ENCODE peak calls at places on chromosomes 16 and 17, in four cellular contexts. One of them, this sample, is unnamed.

GRCh38 chr16:77938913-77939312 is 83.4 kb upstream of the CLEC3A start:
- DNase-seq in LNCaP clone FGC: no peak
- DNase-seq in astrocyte of the cerebellum: no peak
- DNase-seq in type B pancreatic cell: no peak
- DNase-seq in this sample: no peak

GRCh38 chr16:85156869-85157268 is 44.6 kb upstream of the CIBAR2 start:
- DNase-seq in type B pancreatic cell: no peak
- DNase-seq in LNCaP clone FGC: no peak
- DNase-seq in astrocyte of the cerebellum: no peak
- DNase-seq in this sample: no peak

GRCh38 chr17:35747540-35748017 is 5.5 kb downstream of the GAS2L2 start:
- DNase-seq in LNCaP clone FGC: peak
- DNase-seq in astrocyte of the cerebellum: peak
- DNase-seq in type B pancreatic cell: no peak
- DNase-seq in this sample: no peak

GRCh38 chr16:23408242-23409201 is 44.5 kb downstream of the COG7 start:
- DNase-seq in astrocyte of the cerebellum: no peak
- DNase-seq in type B pancreatic cell: no peak
- DNase-seq in LNCaP clone FGC: peak
- DNase-seq in this sample: no peak

GRCh38 chr17:8151641-8152111 is 528 bp downstream of the PER1 start:
- DNase-seq in type B pancreatic cell: no peak
- DNase-seq in astrocyte of the cerebellum: peak
- DNase-seq in LNCaP clone FGC: peak
- DNase-seq in this sample: no peak

GRCh38 chr16:19657831-19658230 is 60.2 kb downstream of the KNOP1 start:
- DNase-seq in LNCaP clone FGC: no peak
- DNase-seq in astrocyte of the cerebellum: no peak
- DNase-seq in type B pancreatic cell: no peak
- DNase-seq in this sample: no peak

GRCh38 chr17:55660171-55660886 is 62.3 kb downstream of the TMEM100 start:
- DNase-seq in type B pancreatic cell: no peak
- DNase-seq in astrocyte of the cerebellum: no peak
- DNase-seq in LNCaP clone FGC: no peak
- DNase-seq in this sample: no peak

GRCh38 chr17:70208825-70209555 is 39.7 kb downstream of the KCNJ2 start:
- DNase-seq in LNCaP clone FGC: no peak
- DNase-seq in astrocyte of the cerebellum: no peak
- DNase-seq in type B pancreatic cell: no peak
- DNase-seq in this sample: no peak

GRCh38 chr17:44894642-44895041 is 4.6 kb downstream of the EFTUD2 start:
- DNase-seq in LNCaP clone FGC: no peak
- DNase-seq in astrocyte of the cerebellum: no peak
- DNase-seq in type B pancreatic cell: no peak
- DNase-seq in this sample: no peak

GRCh38 chr17:39744836-39745215 is 7.1 kb downstream of the GRB7 start:
- DNase-seq in LNCaP clone FGC: no peak
- DNase-seq in type B pancreatic cell: no peak
- DNase-seq in astrocyte of the cerebellum: no peak
- DNase-seq in this sample: no peak
- TF ChIP-seq CTCF in LNCaP clone FGC: no peak
- TF ChIP-seq CTCF in type B pancreatic cell: peak
- TF ChIP-seq CTCF in astrocyte of the cerebellum: peak
- TF ChIP-seq CTCF in this sample: no peak

DNA sequence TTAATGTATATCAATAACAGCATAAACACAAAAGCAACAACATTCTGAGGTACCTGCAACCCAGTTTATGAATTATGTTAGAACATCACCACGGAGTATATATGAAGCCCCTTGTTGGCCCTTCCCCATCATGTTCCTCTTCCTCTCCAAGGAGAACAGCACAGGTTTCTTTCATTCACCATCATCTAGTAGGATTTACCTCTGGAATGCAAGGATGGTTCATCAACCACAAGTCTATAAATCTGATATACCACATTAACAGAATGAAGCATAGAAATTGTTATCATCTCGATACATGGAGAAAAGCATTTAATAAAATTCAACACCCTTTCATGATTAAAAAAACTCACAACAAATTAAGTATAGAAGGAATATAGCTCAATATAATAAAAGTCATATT is 6.2 kb upstream of the PRSS54 start:
- DNase-seq in type B pancreatic cell: no peak
- DNase-seq in LNCaP clone FGC: no peak
- DNase-seq in astrocyte of the cerebellum: no peak
- DNase-seq in this sample: no peak
- TF ChIP-seq CTCF in type B pancreatic cell: no peak
- TF ChIP-seq CTCF in LNCaP clone FGC: no peak
- TF ChIP-seq CTCF in astrocyte of the cerebellum: no peak
- TF ChIP-seq CTCF in this sample: no peak

GRCh38 chr17:74380959-74381808 is 13.9 kb downstream of the GPR142 start:
- DNase-seq in type B pancreatic cell: no peak
- DNase-seq in LNCaP clone FGC: no peak
- DNase-seq in astrocyte of the cerebellum: no peak
- DNase-seq in this sample: no peak

GRCh38 chr17:74385201-74385600 is 17.9 kb downstream of the GPR142 start:
- DNase-seq in LNCaP clone FGC: no peak
- DNase-seq in type B pancreatic cell: no peak
- DNase-seq in astrocyte of the cerebellum: no peak
- DNase-seq in this sample: no peak

GRCh38 chr17:74379495-74380085 is 12.3 kb downstream of the GPR142 start:
- DNase-seq in type B pancreatic cell: peak
- DNase-seq in astrocyte of the cerebellum: peak
- DNase-seq in LNCaP clone FGC: peak
- DNase-seq in this sample: no peak

GRCh38 chr17:74383140-74383539 is 15.8 kb downstream of the GPR142 start:
- DNase-seq in type B pancreatic cell: no peak
- DNase-seq in astrocyte of the cerebellum: no peak
- DNase-seq in LNCaP clone FGC: no peak
- DNase-seq in this sample: no peak

GRCh38 chr17:74380086-74380958 is 13.0 kb downstream of the GPR142 start:
- DNase-seq in LNCaP clone FGC: no peak
- DNase-seq in type B pancreatic cell: no peak
- DNase-seq in astrocyte of the cerebellum: no peak
- DNase-seq in this sample: peak
- TF ChIP-seq CTCF in LNCaP clone FGC: no peak
- TF ChIP-seq CTCF in type B pancreatic cell: no peak
- TF ChIP-seq CTCF in astrocyte of the cerebellum: no peak
- TF ChIP-seq CTCF in this sample: peak

GRCh38 chr16:10308305-10309193 is 77.3 kb upstream of the ATF7IP2 start:
- DNase-seq in astrocyte of the cerebellum: no peak
- DNase-seq in LNCaP clone FGC: no peak
- DNase-seq in type B pancreatic cell: no peak
- DNase-seq in this sample: no peak

GRCh38 chr16:10305912-10306311 is 79.9 kb upstream of the ATF7IP2 start:
- DNase-seq in LNCaP clone FGC: no peak
- DNase-seq in type B pancreatic cell: no peak
- DNase-seq in astrocyte of the cerebellum: no peak
- DNase-seq in this sample: no peak

GRCh38 chr16:10312784-10313724 is 72.8 kb upstream of the ATF7IP2 start:
- DNase-seq in type B pancreatic cell: no peak
- DNase-seq in astrocyte of the cerebellum: no peak
- DNase-seq in LNCaP clone FGC: no peak
- DNase-seq in this sample: peak

GRCh38 chr16:10312023-10312422 is 73.8 kb upstream of the ATF7IP2 start:
- DNase-seq in type B pancreatic cell: no peak
- DNase-seq in LNCaP clone FGC: no peak
- DNase-seq in astrocyte of the cerebellum: no peak
- DNase-seq in this sample: no peak

GRCh38 chr16:10309271-10309932 is 76.5 kb upstream of the ATF7IP2 start:
- DNase-seq in astrocyte of the cerebellum: no peak
- DNase-seq in LNCaP clone FGC: no peak
- DNase-seq in type B pancreatic cell: no peak
- DNase-seq in this sample: no peak
- TF ChIP-seq CTCF in astrocyte of the cerebellum: no peak
- TF ChIP-seq CTCF in LNCaP clone FGC: no peak
- TF ChIP-seq CTCF in type B pancreatic cell: no peak
- TF ChIP-seq CTCF in this sample: no peak

This sample was measured in epithelial cell of proximal tubule.